ENCODE peak calls at places on chromosomes 12 and 14, in five cellular contexts. P, K, H, F and Q are unnamed samples.

GRCh38 chr12:42296503-42297109 is 29.3 kb downstream of the ZCRB1 start:
- DNase-seq in H (peak), P (no peak), K (no peak), F (no peak), Q (no peak)

GRCh38 chr12:106030210-106031175 is 108.3 kb downstream of the NUAK1 start:
- DNase-seq in H (peak), P (no peak), K (no peak), F (no peak), Q (no peak)

GRCh38 chr12:101696477-101697196 is 803 bp upstream of the CHPT1 start:
- DNase-seq in F (no peak), H (no peak), P (peak), K (no peak), Q (peak)

GRCh38 chr12:51590347-51591019 is 550 bp upstream of the SCN8A start:
- DNase-seq in K (peak), H (peak), P (peak), F (peak), Q (peak)

GRCh38 chr12:87866602-87867292 is 162.5 kb downstream of the C12orf50 start:
- DNase-seq in P (no peak), K (no peak), F (no peak), H (no peak), Q (no peak)

GRCh38 chr14:56224179-56224578 is 106.0 kb downstream of the PELI2 start:
- DNase-seq in P (no peak), K (no peak), F (no peak), H (no peak), Q (no peak)

GRCh38 chr12:70971395-70971794 is 50.9 kb upstream of the PTPRR start:
- DNase-seq in F (no peak), H (peak), K (no peak), P (no peak), Q (no peak)

GRCh38 chr12:45427042-45427441 is 211.1 kb downstream of the ANO6 start:
- DNase-seq in H (no peak), F (no peak), K (no peak), P (no peak), Q (no peak)

GRCh38 chr12:2268478-2269286 is 215.9 kb downstream of the CACNA1C start:
- DNase-seq in K (no peak), H (peak), P (no peak), F (no peak), Q (no peak)

GRCh38 chr14:35355981-35356839 is 48.3 kb downstream of the NFKBIA start:
- DNase-seq in K (no peak), P (no peak), F (peak), H (no peak), Q (no peak)

GRCh38 chr12:121992059-121992879 is 29.4 kb upstream of the BCL7A start:
- DNase-seq in H (peak), P (no peak), F (no peak), K (no peak), Q (no peak)

GRCh38 chr14:89858084-89858483 is 96.4 kb downstream of the EFCAB11 start:
- DNase-seq in F (no peak), H (no peak), K (no peak), P (no peak), Q (no peak)

GRCh38 chr14:90508536-90509254 is 111.9 kb downstream of the CALM1 start:
- DNase-seq in P (no peak), F (peak), K (no peak), H (no peak), Q (peak)